ENCODE peak calls at places on chromosome 5, in five cellular contexts. D is CD4-positive, alpha-beta memory T cell; G is PC-9; L is uterus; W is IMR-90. R is an unnamed sample. For H3K9me3, the result is how much of the 10 kb centered on the place peaks cover.

GRCh38 chr5:132497488-132497997 is 7.0 kb upstream of the IRF1 start:
- DNase-seq in L (peak), D (no peak), W (peak), G (peak), R (peak)

GRCh38 chr5:105952875-105953274 is 1717.9 kb downstream of the EFNA5 start:
- DNase-seq in G (no peak), L (no peak), W (peak), D (no peak), R (no peak)

GRCh38 chr5:171492781-171493180 is 73.3 kb downstream of the FGF18 start:
- DNase-seq in G (no peak), W (no peak), D (no peak), L (no peak), R (no peak)

GRCh38 chr5:133814152-133814551 is 154.3 kb downstream of the C5orf15 start:
- DNase-seq in D (no peak), W (no peak), G (no peak), L (no peak), R (no peak)

GRCh38 chr5:168908207-168908606 is 329.0 kb upstream of the PANK3 start:
- DNase-seq in G (no peak), W (no peak), D (no peak), L (no peak), R (no peak)

GRCh38 chr5:39449572-39449971 is 24.8 kb upstream of the DAB2 start:
- DNase-seq in D (no peak), W (no peak), L (no peak), G (no peak), R (no peak)

GRCh38 chr5:50768650-50769049 is 102.2 kb downstream of the PARP8 start:
- DNase-seq in W (no peak), D (no peak), L (no peak), G (no peak), R (no peak)

GRCh38 chr5:148387325-148387724 is 3.6 kb downstream of the FBXO38 start:
- DNase-seq in L (no peak), D (no peak), W (peak), G (no peak), R (no peak)

GRCh38 chr5:124948062-124948753 is 201.8 kb upstream of the ZNF608 start:
- DNase-seq in W (no peak), G (no peak), L (no peak), D (no peak), R (no peak)

GRCh38 chr5:149338364-149338763 is 6.9 kb upstream of the GRPEL2 start:
- DNase-seq in G (peak), W (no peak), L (no peak), D (no peak), R (no peak)

GRCh38 chr5:61941637-61942036 is 364.4 kb upstream of the KIF2A start:
- DNase-seq in D (no peak), G (no peak), W (no peak), L (no peak), R (no peak)

GRCh38 chr5:31273631-31274378 is 80.3 kb downstream of the CDH6 start:
- DNase-seq in D (no peak), W (no peak), L (no peak), G (no peak), R (no peak)

GRCh38 chr5:110031402-110032140 is 341.8 kb downstream of the MAN2A1 start:
- DNase-seq in D (peak), W (no peak), L (no peak), G (no peak), R (no peak)

GRCh38 chr5:143812085-143812705 is at the start of gene HMHB1:
- DNase-seq in W (no peak), L (no peak), G (no peak), D (no peak), R (no peak)

GRCh38 chr5:77076961-77077820 is 9.9 kb downstream of the ZBED3 start:
- DNase-seq in D (peak), G (no peak), W (peak), L (peak), R (peak)

GRCh38 chr5:101728933-101729332 is 567.2 kb downstream of the SLCO4C1 start:
- DNase-seq in G (no peak), D (no peak), W (no peak), L (no peak), R (no peak)

GRCh38 chr5:132000677-132001453 is 10.6 kb downstream of the ACSL6 start:
- DNase-seq in W (no peak), G (no peak), D (peak), L (no peak), R (peak)

GRCh38 chr5:74386571-74387334 is 253.8 kb downstream of the ENC1 start:
- DNase-seq in G (peak), W (peak), L (no peak), D (no peak), R (no peak)

GRCh38 chr5:173452506-173452905 is 124.3 kb upstream of the STC2 start:
- DNase-seq in D (no peak), G (no peak), W (peak), L (no peak), R (no peak)

GRCh38 chr5:58871648-58872242 is 288.9 kb downstream of the RAB3C start:
- DNase-seq in L (no peak), G (peak), W (peak), D (peak), R (no peak)

GRCh38 chr5:69415584-69415958 is 655 bp downstream of the MARVELD2 start:
- DNase-seq in W (no peak), L (no peak), D (no peak), G (no peak), R (peak)

GRCh38 chr5:43231977-43232376 is 40.0 kb downstream of the NIM1K start:
- DNase-seq in W (no peak), G (no peak), D (no peak), L (no peak), R (no peak)

GRCh38 chr5:43412151-43412550 is at the start of gene CCL28:
- DNase-seq in G (no peak), L (no peak), W (no peak), D (no peak), R (peak)

GRCh38 chr5:97425511-97425910 is 242.5 kb upstream of the RIOK2 start:
- DNase-seq in L (no peak), D (no peak), G (no peak), W (peak), R (no peak)

GRCh38 chr5:123412206-123412605 is 11.0 kb downstream of the CEP120 start:
- DNase-seq in D (no peak), G (no peak), L (no peak), W (no peak), R (no peak)

GRCh38 chr5:10474521-10475075 is 32.9 kb downstream of the ROPN1L start:
- DNase-seq in G (no peak), L (no peak), D (no peak), W (peak), R (no peak)

GRCh38 chr5:38666668-38667498 is 110.4 kb upstream of the LIFR start:
- DNase-seq in L (no peak), W (peak), G (no peak), D (no peak), R (no peak)

GRCh38 chr5:52878671-52879070 is 91.0 kb downstream of the ITGA1 start:
- DNase-seq in W (peak), L (no peak), D (no peak), G (no peak), R (no peak)

GRCh38 chr5:135092476-135092875 is 58.4 kb upstream of the PITX1 start:
- DNase-seq in D (no peak), W (no peak), G (no peak), L (no peak), R (no peak)

GRCh38 chr5:62605638-62606037 is 27.0 kb downstream of the LRRC70 start:
- DNase-seq in G (no peak), L (no peak), D (no peak), W (no peak), R (no peak)

GRCh38 chr5:172005708-172006377 is 595 bp downstream of the FBXW11 start:
- DNase-seq in L (peak), W (no peak), D (peak), G (no peak), R (peak)

GRCh38 chr5:36403601-36404311 is 102.1 kb upstream of the RANBP3L start:
- DNase-seq in W (peak), G (no peak), L (peak), D (no peak), R (peak)

GRCh38 chr5:52989781-52990530 is 804 bp downstream of the ITGA2 start:
- DNase-seq in G (no peak), W (peak), D (peak), L (peak), R (peak)

GRCh38 chr5:112630246-112631009 is 107.3 kb upstream of the APC start:
- DNase-seq in D (no peak), G (no peak), W (peak), L (no peak), R (no peak)

GRCh38 chr5:143010335-143010734 is 240.2 kb downstream of the ARHGAP26 start:
- DNase-seq in G (no peak), L (no peak), W (no peak), D (no peak), R (no peak)

GRCh38 chr5:68251804-68252648 is 36.5 kb downstream of the PIK3R1 start:
- DNase-seq in L (peak), G (no peak), W (peak), D (no peak), R (no peak)

GRCh38 chr5:66769839-66770617 is 173.8 kb downstream of the MAST4 start:
- DNase-seq in L (peak), D (no peak), G (no peak), W (no peak), R (no peak)

GRCh38 chr5:67153292-67153691 is 43.3 kb downstream of the CD180 start:
- DNase-seq in L (no peak), G (no peak), D (no peak), W (no peak), R (no peak)

GRCh38 chr5:11684607-11685006 is 219.6 kb downstream of the CTNND2 start:
- DNase-seq in D (no peak), L (no peak), W (no peak), G (no peak), R (no peak)

GRCh38 chr5:19264821-19265220 is 723.2 kb downstream of the CDH18 start:
- DNase-seq in D (no peak), G (no peak), L (no peak), W (no peak), R (no peak)
- H3K9me3 ChIP-seq in D (under half), G (under half), L (under half), W (under half), R (under half)

DNA sequence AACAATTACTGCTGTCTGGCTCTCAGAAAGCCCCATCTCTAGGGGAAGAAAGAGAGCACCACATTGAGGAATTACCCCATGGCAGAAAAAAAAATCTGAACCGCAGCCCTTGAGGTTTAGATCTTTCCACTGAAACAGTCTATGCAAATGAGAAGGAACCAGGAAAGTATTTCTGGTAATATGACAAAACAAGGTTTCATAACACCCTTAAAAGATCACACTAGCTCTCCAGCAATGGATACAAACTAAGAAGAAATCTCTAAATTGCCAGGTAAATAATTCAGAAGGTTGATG is 427.1 kb downstream of the PRELID2 start:
- DNase-seq in D (no peak), L (no peak), G (no peak), W (no peak), R (no peak)
- H3K9me3 ChIP-seq in D (under half), L (under half), G (under half), W (under half), R (under half)

GRCh38 chr5:178327931-178328711 is 95.5 kb upstream of the PHYKPL start:
- DNase-seq in D (no peak), G (no peak), L (no peak), W (no peak), R (no peak)

GRCh38 chr5:178326054-178326715 is 93.6 kb upstream of the PHYKPL start:
- DNase-seq in L (peak), W (no peak), D (no peak), G (no peak), R (no peak)

GRCh38 chr5:178328826-178329225 is 96.2 kb upstream of the PHYKPL start:
- DNase-seq in W (no peak), D (no peak), L (no peak), G (no peak), R (no peak)

GRCh38 chr5:178329331-178329730 is 96.7 kb upstream of the PHYKPL start:
- DNase-seq in L (no peak), W (no peak), D (no peak), G (no peak), R (no peak)

DNA sequence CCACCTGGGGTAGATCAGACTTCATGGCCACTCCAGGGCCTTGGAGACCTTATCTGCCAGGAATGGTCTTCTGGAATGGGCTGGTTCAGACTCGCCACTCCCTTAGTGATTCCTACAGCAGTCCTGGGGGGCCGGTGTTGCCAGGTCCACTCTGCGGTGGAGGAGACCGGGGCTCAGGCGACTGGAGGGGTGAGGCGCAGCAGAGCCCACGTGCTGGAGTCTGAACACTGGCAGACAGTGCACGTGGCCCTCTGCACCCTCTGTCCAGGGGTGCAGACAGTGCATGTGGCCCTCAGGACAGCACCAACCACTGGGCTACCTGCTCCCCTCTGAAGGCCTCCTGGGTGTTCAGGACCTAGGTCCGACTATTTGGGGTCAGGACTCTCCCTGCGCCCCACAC is 94.8 kb upstream of the PHYKPL start:
- DNase-seq in D (no peak), W (no peak), G (no peak), L (no peak), R (no peak)
- H3K9me3 ChIP-seq in D (under half), W (under half), G (under half), L (under half), R (under half)

DNA sequence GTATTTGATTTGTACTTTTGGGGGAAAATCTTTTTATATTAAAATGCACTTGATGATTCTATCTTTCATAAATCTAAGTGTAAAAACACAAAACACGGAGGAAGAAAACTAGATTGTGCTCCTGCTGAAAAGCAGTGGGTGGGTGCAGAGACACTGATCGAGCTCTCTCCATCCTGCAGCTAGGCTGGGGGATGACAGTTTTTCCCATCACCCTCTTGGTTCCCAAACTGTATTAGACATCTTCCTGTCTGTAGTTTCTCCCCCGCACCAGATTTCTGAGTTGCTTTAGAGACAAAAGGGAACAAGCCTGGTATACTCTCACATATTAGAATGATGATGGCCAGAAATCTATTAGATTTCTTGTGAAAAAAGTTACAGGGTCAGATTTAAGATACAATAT is 99.6 kb downstream of the FAM114A2 start:
- DNase-seq in L (no peak), G (no peak), W (no peak), D (no peak), R (no peak)
- H3K9me3 ChIP-seq in L (under half), G (under half), W (under half), D (under half), R (under half)

DNA sequence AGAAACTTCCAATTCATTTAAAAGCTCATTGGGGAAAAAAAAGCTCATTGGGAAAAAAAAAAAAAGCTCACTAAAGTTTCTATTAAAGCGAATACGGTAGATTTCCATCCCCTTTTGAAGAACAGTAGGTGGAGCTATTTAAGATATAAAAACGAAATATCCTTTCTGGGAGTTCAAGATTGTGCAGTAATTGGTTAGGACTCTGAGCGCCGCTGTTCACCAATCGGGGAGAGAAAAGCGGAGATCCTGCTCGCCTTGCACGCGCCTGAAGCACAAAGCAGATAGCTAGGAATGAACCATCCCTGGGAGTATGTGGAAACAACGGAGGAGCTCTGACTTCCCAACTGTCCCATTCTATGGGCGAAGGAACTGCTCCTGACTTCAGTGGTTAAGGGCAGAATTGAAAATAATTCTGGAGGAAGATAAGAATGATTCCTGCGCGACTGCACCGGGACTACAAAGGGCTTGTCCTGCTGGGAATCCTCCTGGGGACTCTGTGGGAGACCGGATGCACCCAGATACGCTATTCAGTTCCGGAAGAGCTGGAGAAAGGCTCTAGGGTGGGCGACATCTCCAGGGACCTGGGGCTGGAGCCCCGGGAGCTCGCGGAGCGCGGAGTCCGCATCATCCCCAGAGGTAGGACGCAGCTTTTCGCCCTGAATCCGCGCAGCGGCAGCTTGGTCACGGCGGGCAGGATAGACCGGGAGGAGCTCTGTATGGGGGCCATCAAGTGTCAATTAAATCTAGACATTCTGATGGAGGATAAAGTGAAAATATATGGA is at the start of gene PCDHGA12:
- DNase-seq in D (no peak), W (peak), L (peak), G (no peak), R (peak)
- H3K9me3 ChIP-seq in D (under half), W (under half), L (half or more), G (under half), R (under half)

GRCh38 chr5:158487677-158488076 is 612.0 kb downstream of the EBF1 start:
- DNase-seq in D (no peak), W (no peak), G (no peak), L (no peak), R (no peak)
- H3K9me3 ChIP-seq in D (under half), W (under half), G (under half), L (under half), R (under half)

GRCh38 chr5:141419074-141419880 is 1.6 kb upstream of the PCDHGA11 start:
- DNase-seq in D (no peak), L (no peak), G (no peak), W (no peak), R (no peak)
- H3K9me3 ChIP-seq in D (under half), L (half or more), G (under half), W (half or more), R (under half)

GRCh38 chr5:140767444-140767843 is 18.5 kb upstream of the PCDHA1 start:
- DNase-seq in W (no peak), L (no peak), G (no peak), D (no peak), R (no peak)

DNA sequence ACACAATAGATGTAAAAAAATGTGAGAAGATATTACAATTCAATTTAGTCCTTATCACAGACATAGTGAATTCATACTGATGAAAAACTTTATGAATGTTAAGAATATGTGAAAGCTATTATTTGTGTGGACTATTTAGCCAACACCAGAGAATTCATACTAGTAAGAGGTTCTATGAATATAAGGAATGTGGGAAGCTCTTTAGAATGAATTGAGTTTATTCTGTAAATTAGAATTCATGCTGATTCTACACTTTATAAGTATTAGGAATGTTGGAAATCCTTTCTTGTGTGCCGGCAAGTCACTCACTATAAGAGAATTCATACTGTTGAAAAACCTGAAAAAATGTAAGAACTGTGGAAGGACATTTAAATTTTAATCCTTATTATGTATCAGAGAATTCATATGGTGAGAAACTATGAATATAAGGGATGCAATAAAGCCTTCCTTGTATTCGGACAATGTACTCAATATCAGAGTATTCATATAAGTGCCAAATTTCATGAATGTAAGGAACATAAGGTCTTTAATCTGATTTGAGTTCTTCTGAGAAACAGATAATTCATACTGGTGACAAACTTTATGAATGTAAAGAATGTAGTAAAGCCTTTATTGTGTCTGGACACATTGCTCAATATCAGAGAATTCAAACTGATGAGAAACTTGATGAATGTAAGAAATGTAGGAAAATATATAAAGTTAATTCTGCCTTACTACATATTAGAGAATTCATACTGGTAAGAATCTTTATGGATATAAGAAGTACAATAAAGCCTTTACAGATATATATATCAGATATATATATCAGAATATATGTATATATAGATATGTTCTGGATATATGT is 21.5 kb upstream of the PCDHA1 start:
- DNase-seq in L (no peak), W (no peak), G (no peak), D (no peak), R (no peak)
- H3K9me3 ChIP-seq in L (half or more), W (under half), G (half or more), D (under half), R (under half)

GRCh38 chr5:91139572-91140200 is 243.4 kb downstream of the ARRDC3 start:
- DNase-seq in D (no peak), G (no peak), W (peak), L (no peak), R (no peak)
- H3K9me3 ChIP-seq in D (under half), G (under half), W (under half), L (under half), R (under half)

GRCh38 chr5:81402180-81402930 is 8.4 kb upstream of the ACOT12 start:
- DNase-seq in W (no peak), L (no peak), G (no peak), D (no peak), R (peak)
- H3K9me3 ChIP-seq in W (under half), L (under half), G (under half), D (under half), R (under half)

R was measured in Peyer's patch.